ENCODE peak calls at places on chromosomes 7 and 10, in eight cellular contexts. V, D, S, U, Z, G, A and B are unnamed samples.

GRCh38 chr10:133527779-133528271 is 662 bp downstream of the CYP2E1 start:
- DNase-seq in V (no peak), D (no peak), S (peak; percentile 68), U (no peak), Z (no peak), G (no peak), A (no peak), B (no peak)

GRCh38 chr10:17599089-17599488 is 18.1 kb downstream of the HACD1 start:
- DNase-seq in V (no peak), D (no peak), S (no peak), U (no peak), Z (no peak), G (no peak), A (peak; percentile 13), B (no peak)

GRCh38 chr10:132479603-132480221 is 57.9 kb upstream of the INPP5A start:
- DNase-seq in V (peak; percentile 64), D (no peak), S (no peak), U (no peak), Z (peak; percentile 31), G (peak; percentile 87), A (no peak), B (peak; percentile 54)

GRCh38 chr7:129959480-129960332 is 6.9 kb upstream of the UBE2H start:
- DNase-seq in V (peak; percentile 13), D (no peak), S (no peak), U (no peak), Z (no peak), G (no peak), A (no peak), B (no peak)

GRCh38 chr7:115968166-115968565 is 62.4 kb downstream of the TFEC start:
- DNase-seq in V (no peak), D (no peak), S (no peak), U (no peak), Z (no peak), G (no peak), A (no peak), B (no peak)

GRCh38 chr7:136523581-136523980 is 344.9 kb upstream of the CHRM2 start:
- DNase-seq in V (no peak), D (no peak), S (no peak), U (no peak), Z (no peak), G (no peak), A (no peak), B (no peak)

GRCh38 chr10:132181691-132182425 is 4.9 kb upstream of the DPYSL4 start:
- DNase-seq in V (no peak), D (no peak), S (no peak), U (no peak), Z (peak; percentile 23), G (no peak), A (no peak), B (peak; percentile 47)

GRCh38 chr10:18261660-18262292 is 121.6 kb downstream of the CACNB2 start:
- DNase-seq in V (no peak), D (no peak), S (no peak), U (no peak), Z (no peak), G (no peak), A (no peak), B (no peak)

GRCh38 chr10:112115781-112116385 is 67.7 kb downstream of the GPAM start:
- DNase-seq in V (no peak), D (no peak), S (peak; percentile 46), U (no peak), Z (no peak), G (no peak), A (peak; percentile 42), B (no peak)

GRCh38 chr7:33196194-33196593 is 66.8 kb downstream of the BBS9 start:
- DNase-seq in V (no peak), D (no peak), S (no peak), U (no peak), Z (no peak), G (no peak), A (no peak), B (no peak)

GRCh38 chr7:29336851-29337627 is 142.5 kb downstream of the CHN2 start:
- DNase-seq in V (no peak), D (no peak), S (no peak), U (no peak), Z (no peak), G (no peak), A (no peak), B (no peak)

GRCh38 chr10:70343712-70344111 is 38.7 kb downstream of the LRRC20 start:
- DNase-seq in V (peak; percentile 46), D (no peak), S (no peak), U (no peak), Z (no peak), G (peak; percentile 63), A (no peak), B (peak; percentile 4)

GRCh38 chr7:23712368-23713284 is 2.6 kb downstream of the STK31 start:
- DNase-seq in V (no peak), D (no peak), S (no peak), U (no peak), Z (no peak), G (no peak), A (peak; percentile 67), B (no peak)

GRCh38 chr10:77899080-77899477 is 27.5 kb downstream of the DLG5 start:
- DNase-seq in V (no peak), D (no peak), S (peak; percentile 86), U (no peak), Z (no peak), G (no peak), A (peak; percentile 36), B (no peak)

GRCh38 chr10:98403812-98404504 is 11.0 kb downstream of the PYROXD2 start:
- DNase-seq in V (no peak), D (no peak), S (no peak), U (no peak), Z (no peak), G (no peak), A (no peak), B (no peak)

GRCh38 chr7:131074043-131074442 is 253.6 kb upstream of the MKLN1 start:
- DNase-seq in V (no peak), D (no peak), S (no peak), U (no peak), Z (no peak), G (no peak), A (no peak), B (no peak)

GRCh38 chr7:131074585-131074984 is 253.1 kb upstream of the MKLN1 start:
- DNase-seq in V (no peak), D (no peak), S (no peak), U (no peak), Z (no peak), G (no peak), A (no peak), B (no peak)

GRCh38 chr7:131072505-131073091 is 255.1 kb upstream of the MKLN1 start:
- DNase-seq in V (no peak), D (no peak), S (no peak), U (no peak), Z (no peak), G (no peak), A (no peak), B (no peak)

GRCh38 chr7:131068604-131069021 is 259.1 kb upstream of the MKLN1 start:
- DNase-seq in V (no peak), D (no peak), S (no peak), U (no peak), Z (no peak), G (no peak), A (no peak), B (no peak)

GRCh38 chr7:131071786-131072504 is 255.7 kb upstream of the MKLN1 start:
- DNase-seq in V (no peak), D (no peak), S (peak; percentile 39), U (no peak), Z (peak; percentile 61), G (no peak), A (no peak), B (no peak)
- TF ChIP-seq POLR2A in V (no peak), D (no peak), S (no peak), U (no peak), Z (no peak), G (peak; percentile 27), A (no peak), B (no peak)

GRCh38 chr10:21507066-21507669 is 18.3 kb downstream of the SKIDA1 start:
- DNase-seq in V (no peak), D (no peak), S (no peak), U (no peak), Z (no peak), G (no peak), A (no peak), B (peak; percentile 41)

GRCh38 chr10:21510218-21511070 is 15.0 kb downstream of the SKIDA1 start:
- DNase-seq in V (no peak), D (no peak), S (no peak), U (no peak), Z (peak; percentile 68), G (no peak), A (no peak), B (no peak)

GRCh38 chr10:21508987-21509334 is 16.5 kb downstream of the SKIDA1 start:
- DNase-seq in V (no peak), D (no peak), S (no peak), U (no peak), Z (no peak), G (no peak), A (no peak), B (no peak)

GRCh38 chr10:21511931-21512330 is 13.6 kb downstream of the SKIDA1 start:
- DNase-seq in V (no peak), D (no peak), S (no peak), U (no peak), Z (no peak), G (no peak), A (no peak), B (no peak)

GRCh38 chr10:21509391-21510217 is 15.9 kb downstream of the SKIDA1 start:
- DNase-seq in V (no peak), D (no peak), S (no peak), U (no peak), Z (peak; percentile 65), G (no peak), A (no peak), B (peak; percentile 70)
- H3K27me3 ChIP-seq in V (no peaks in the 10 kb centered on the region), D (no peaks in the 10 kb centered on the region), S (no peaks in the 10 kb centered on the region), U (no peaks in the 10 kb centered on the region), Z (no peaks in the 10 kb centered on the region), G (peaks cover 32% of the 10 kb centered on the region), A (no peaks in the 10 kb centered on the region), B (peaks cover 11% of the 10 kb centered on the region)

GRCh38 chr7:156318926-156319325 is 321.6 kb upstream of the RNF32 start:
- DNase-seq in V (no peak), D (no peak), S (no peak), U (no peak), Z (no peak), G (no peak), A (no peak), B (no peak)
- TF ChIP-seq POLR2A in V (no peak), D (no peak), S (no peak), U (no peak), Z (no peak), G (no peak), A (no peak), B (no peak)

GRCh38 chr7:37037286-37037685 is 313.0 kb upstream of the AOAH start:
- DNase-seq in V (no peak), D (no peak), S (no peak), U (no peak), Z (no peak), G (no peak), A (no peak), B (no peak)

GRCh38 chr7:37038706-37039105 is 314.4 kb upstream of the AOAH start:
- DNase-seq in V (no peak), D (no peak), S (no peak), U (no peak), Z (no peak), G (no peak), A (no peak), B (no peak)

GRCh38 chr7:37033141-37033540 is 308.8 kb upstream of the AOAH start:
- DNase-seq in V (no peak), D (no peak), S (no peak), U (no peak), Z (no peak), G (no peak), A (no peak), B (no peak)

GRCh38 chr7:37032258-37032601 is 307.9 kb upstream of the AOAH start:
- DNase-seq in V (no peak), D (no peak), S (no peak), U (no peak), Z (no peak), G (no peak), A (no peak), B (no peak)

GRCh38 chr7:37035631-37036030 is 311.3 kb upstream of the AOAH start:
- DNase-seq in V (no peak), D (no peak), S (no peak), U (no peak), Z (no peak), G (no peak), A (no peak), B (no peak)
- H3K27me3 ChIP-seq in V (no peaks in the 10 kb centered on the region), D (no peaks in the 10 kb centered on the region), S (no peaks in the 10 kb centered on the region), U (no peaks in the 10 kb centered on the region), Z (no peaks in the 10 kb centered on the region), G (no peaks in the 10 kb centered on the region), A (no peaks in the 10 kb centered on the region), B (no peaks in the 10 kb centered on the region)